ENCODE peak calls at places on chromosomes 12 and 14, in four cellular contexts. B is choroid plexus epithelial cell, E is lung, C is type B pancreatic cell. L is an unnamed sample.

GRCh38 chr12:115199831-115200230 is 515.9 kb upstream of the TBX3 start:
- DNase-seq in B (peak), E (no peak), C (no peak), L (no peak)

GRCh38 chr12:110543965-110544364 is 39.2 kb downstream of the PPTC7 start:
- DNase-seq in B (no peak), E (no peak), C (no peak), L (no peak)

GRCh38 chr12:5000658-5001390 is 42.9 kb upstream of the KCNA5 start:
- DNase-seq in B (no peak), E (no peak), C (no peak), L (no peak)

GRCh38 chr14:54908230-54908629 is 5.6 kb upstream of the GCH1 start:
- DNase-seq in B (no peak), E (no peak), C (no peak), L (no peak)

GRCh38 chr12:56220611-56221232 is 1.0 kb downstream of the RNF41 start:
- DNase-seq in B (peak), E (no peak), C (no peak), L (no peak)

GRCh38 chr14:90288646-90289355 is 32.4 kb downstream of the PSMC1 start:
- DNase-seq in B (peak), E (no peak), C (no peak), L (no peak)

GRCh38 chr14:91985521-91986255 is 38.2 kb upstream of the FBLN5 start:
- DNase-seq in B (peak), E (no peak), C (no peak), L (no peak)

GRCh38 chr14:36111822-36112583 is 64.5 kb downstream of the PTCSC3 start:
- DNase-seq in B (no peak), E (no peak), C (no peak), L (no peak)

GRCh38 chr12:66129934-66130266 is 650 bp downstream of the LLPH start:
- DNase-seq in B (peak), E (no peak), C (no peak), L (no peak)

GRCh38 chr12:85866929-85867776 is 6.9 kb upstream of the NTS start:
- DNase-seq in B (peak), E (peak), C (no peak), L (no peak)

GRCh38 chr14:90624228-90624627 is 192.0 kb downstream of the TTC7B start:
- DNase-seq in B (peak), E (peak), C (no peak), L (no peak)

GRCh38 chr14:73776194-73776537 is 62.0 kb upstream of the PNMA1 start:
- DNase-seq in B (no peak), E (no peak), C (no peak), L (no peak)

GRCh38 chr14:53055003-53055402 is 98.1 kb downstream of the DDHD1 start:
- DNase-seq in B (peak), E (no peak), C (no peak), L (no peak)

GRCh38 chr12:93634416-93634815 is 42.8 kb upstream of the CRADD start:
- DNase-seq in B (peak), E (no peak), C (no peak), L (no peak)

GRCh38 chr12:115078334-115078733 is 394.4 kb upstream of the TBX3 start:
- DNase-seq in B (no peak), E (no peak), C (no peak), L (no peak)

GRCh38 chr12:2970744-2971143 is 11.5 kb downstream of the TEAD4 start:
- DNase-seq in B (peak), E (no peak), C (no peak), L (no peak)

GRCh38 chr12:115267891-115268290 is 583.9 kb upstream of the TBX3 start:
- DNase-seq in B (no peak), E (no peak), C (no peak), L (no peak)

GRCh38 chr12:89092297-89092696 is 260.0 kb downstream of the DUSP6 start:
- DNase-seq in B (no peak), E (no peak), C (no peak), L (no peak)

GRCh38 chr14:20610002-20610765 is 19.0 kb upstream of the RNASE12 start:
- DNase-seq in B (peak), E (peak), C (no peak), L (no peak)

GRCh38 chr12:130715996-130716917 is at the start of gene RIMBP2:
- DNase-seq in B (peak), E (no peak), C (peak), L (no peak)

GRCh38 chr14:85301506-85301905 is 228.4 kb upstream of the FLRT2 start:
- DNase-seq in B (no peak), E (no peak), C (no peak), L (no peak)

GRCh38 chr12:8813963-8814362 is 8.5 kb upstream of the A2ML1 start:
- DNase-seq in B (no peak), E (no peak), C (no peak), L (no peak)

GRCh38 chr14:33692762-33693161 is 258.1 kb downstream of the EGLN3 start:
- DNase-seq in B (peak), E (no peak), C (no peak), L (no peak)

GRCh38 chr14:55388160-55388559 is 23.5 kb downstream of the ATG14 start:
- DNase-seq in B (peak), E (no peak), C (no peak), L (no peak)

GRCh38 chr14:32934891-32935633 is 3.6 kb upstream of the NPAS3 start:
- DNase-seq in B (peak), E (no peak), C (no peak), L (no peak)

GRCh38 chr12:52740591-52740990 is 36.6 kb downstream of the KRT76 start:
- DNase-seq in B (no peak), E (no peak), C (no peak), L (no peak)

GRCh38 chr12:117686911-117687377 is 281.8 kb downstream of the KSR2 start:
- DNase-seq in B (no peak), E (no peak), C (no peak), L (no peak)

GRCh38 chr14:99268776-99269510 is 3.1 kb downstream of the BCL11B start:
- DNase-seq in B (no peak), E (no peak), C (no peak), L (no peak)

GRCh38 chr12:88585054-88585453 is 4.8 kb upstream of the KITLG start:
- DNase-seq in B (no peak), E (no peak), C (no peak), L (no peak)

GRCh38 chr12:57477710-57478681 is 1.7 kb downstream of the ARHGAP9 start:
- DNase-seq in B (peak), E (no peak), C (no peak), L (no peak)

GRCh38 chr12:69844416-69844815 is 19.4 kb downstream of the MYRFL start:
- DNase-seq in B (no peak), E (no peak), C (no peak), L (no peak)

GRCh38 chr12:91316161-91316759 is 133.6 kb upstream of the DCN start:
- DNase-seq in B (no peak), E (no peak), C (no peak), L (no peak)

GRCh38 chr14:36430662-36431084 is 89.4 kb downstream of the NKX2-1 start:
- DNase-seq in B (no peak), E (peak), C (no peak), L (no peak)

GRCh38 chr12:126874427-126875026 is 1392.4 kb upstream of the TMEM132C start:
- DNase-seq in B (peak), E (peak), C (peak), L (peak)

GRCh38 chr12:49873361-49873934 is 30.3 kb downstream of the FAIM2 start:
- DNase-seq in B (no peak), E (peak), C (no peak), L (no peak)

GRCh38 chr14:96368534-96368933 is 5.2 kb downstream of the GSKIP start:
- DNase-seq in B (peak), E (no peak), C (no peak), L (no peak)

DNA sequence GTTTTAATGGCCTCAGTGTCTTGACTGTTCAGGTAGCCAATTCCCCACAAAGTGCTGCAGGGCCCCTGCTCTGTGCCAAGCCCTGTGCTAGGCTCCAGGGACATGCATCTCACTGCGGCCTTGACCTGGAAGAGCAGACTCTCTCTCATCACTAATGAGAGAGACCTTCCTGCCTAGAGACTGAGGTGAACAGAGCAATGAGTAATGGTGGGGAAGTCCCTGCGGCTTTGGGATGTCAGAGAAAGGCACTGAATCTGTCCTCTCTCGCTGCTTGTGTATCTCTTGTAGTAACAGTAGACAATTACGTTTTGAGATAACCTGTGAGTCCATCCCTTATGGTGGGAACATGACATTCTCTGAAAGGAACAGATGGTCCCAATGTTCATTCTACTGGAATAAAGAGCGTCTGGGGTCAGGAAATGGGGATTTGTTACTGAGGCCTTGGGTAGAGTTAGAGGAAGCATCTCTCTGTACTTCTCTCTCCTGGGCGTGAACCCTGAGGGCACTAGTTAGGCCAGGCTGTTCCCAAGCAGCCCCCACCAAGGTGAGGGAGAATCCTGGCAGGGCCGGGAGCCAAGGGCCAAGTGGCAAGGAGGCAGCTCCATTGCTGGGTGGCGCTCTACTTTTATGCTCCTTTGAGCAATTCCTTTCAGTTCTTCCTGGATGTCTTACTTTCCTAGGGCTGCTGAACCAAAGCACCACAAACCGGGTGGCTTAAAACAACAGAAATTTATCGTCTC is 13.5 kb downstream of the NFATC4 start:
- DNase-seq in B (peak), E (no peak), C (no peak), L (no peak)
- TF ChIP-seq CTCF in B (no peak), E (no peak), C (no peak), L (no peak)

GRCh38 chr12:100128509-100128908 is 14.2 kb downstream of the BLTP3B start:
- DNase-seq in B (peak), E (no peak), C (no peak), L (no peak)
- TF ChIP-seq CTCF in B (peak), E (no peak), C (peak), L (peak)

GRCh38 chr12:54002278-54002914 is 2.4 kb downstream of the HOXC9 start:
- DNase-seq in B (no peak), E (no peak), C (no peak), L (no peak)
- TF ChIP-seq CTCF in B (no peak), E (no peak), C (no peak), L (no peak)

GRCh38 chr12:83821967-83822366 is 1090.6 kb downstream of the SLC6A15 start:
- DNase-seq in B (no peak), E (no peak), C (no peak), L (no peak)

GRCh38 chr12:83827860-83828259 is 1084.7 kb downstream of the SLC6A15 start:
- DNase-seq in B (peak), E (no peak), C (no peak), L (no peak)

GRCh38 chr12:83827193-83827592 is 1085.4 kb downstream of the SLC6A15 start:
- DNase-seq in B (no peak), E (no peak), C (no peak), L (no peak)

GRCh38 chr12:83823386-83824045 is 1089.1 kb downstream of the SLC6A15 start:
- DNase-seq in B (peak), E (no peak), C (no peak), L (no peak)

GRCh38 chr12:83826112-83826511 is 1086.5 kb downstream of the SLC6A15 start:
- DNase-seq in B (peak), E (no peak), C (no peak), L (no peak)
- TF ChIP-seq CTCF in B (peak), E (no peak), C (peak), L (peak)

GRCh38 chr14:106276326-106277267 is 750.2 kb downstream of the TMEM121 start:
- DNase-seq in B (no peak), E (no peak), C (no peak), L (no peak)

GRCh38 chr14:106277503-106277902 is 751.1 kb downstream of the TMEM121 start:
- DNase-seq in B (no peak), E (no peak), C (no peak), L (no peak)
- TF ChIP-seq CTCF in B (no peak), E (no peak), C (no peak), L (no peak)

GRCh38 chr12:121096199-121096798 is 36.4 kb upstream of the P2RX7 start:
- DNase-seq in B (no peak), E (no peak), C (no peak), L (no peak)
- TF ChIP-seq CTCF in B (no peak), E (no peak), C (no peak), L (peak)

DNA sequence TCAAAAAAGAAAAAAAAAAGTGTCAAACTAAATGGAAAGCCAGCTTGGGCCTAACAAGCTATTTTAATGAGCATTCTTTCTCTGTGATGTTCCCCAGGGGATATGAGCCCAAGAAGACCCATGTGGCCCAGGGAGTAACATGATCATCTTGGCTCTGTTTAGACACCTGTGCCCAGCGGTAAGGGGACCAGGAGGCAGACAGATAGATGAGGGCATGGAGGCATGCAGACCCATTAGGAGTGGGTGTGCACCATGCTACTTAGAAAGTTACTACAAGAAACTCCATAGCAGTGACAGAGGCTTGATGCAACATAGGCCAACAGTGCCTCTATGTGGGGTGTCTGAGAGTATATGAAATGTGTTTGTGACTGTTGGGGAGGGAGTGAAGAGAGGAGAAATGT is 3.1 kb upstream of the CREBL2 start:
- DNase-seq in B (peak), E (no peak), C (no peak), L (no peak)
- TF ChIP-seq CTCF in B (peak), E (no peak), C (no peak), L (no peak)

GRCh38 chr12:51598156-51598555 is 7.1 kb downstream of the SCN8A start:
- DNase-seq in B (no peak), E (no peak), C (no peak), L (no peak)
- TF ChIP-seq CTCF in B (no peak), E (no peak), C (no peak), L (no peak)

GRCh38 chr12:13161172-13161571 is 35.4 kb upstream of the EMP1 start:
- DNase-seq in B (no peak), E (no peak), C (no peak), L (no peak)
- TF ChIP-seq CTCF in B (peak), E (no peak), C (peak), L (peak)

L was measured in osteocyte.